ENCODE peak calls at places on chromosomes 13 and 19, in ten cellular contexts. One of them, this sample, is unnamed. For H3K4me1 and H3K9me3, the result is how much of the 10 kb centered on the place peaks cover.

GRCh38 chr19:49057636-49058234 is at the start of gene CGB7:
- DNase-seq in OCI-LY7: no peak
- DNase-seq in fibroblast of lung: peak
- DNase-seq in breast epithelium: peak
- DNase-seq in left lung: peak
- DNase-seq in CD8-positive, alpha-beta T cell: peak
- DNase-seq in heart left ventricle: peak
- DNase-seq in thoracic aorta: peak
- DNase-seq in stomach: peak
- DNase-seq in endodermal cell: peak
- DNase-seq in this sample: peak

GRCh38 chr13:95716231-95716630 is 39.3 kb downstream of the DNAJC3 start:
- DNase-seq in OCI-LY7: no peak
- DNase-seq in fibroblast of lung: no peak
- DNase-seq in breast epithelium: no peak
- DNase-seq in left lung: no peak
- DNase-seq in CD8-positive, alpha-beta T cell: no peak
- DNase-seq in heart left ventricle: no peak
- DNase-seq in thoracic aorta: no peak
- DNase-seq in stomach: no peak
- DNase-seq in endodermal cell: peak
- DNase-seq in this sample: no peak

GRCh38 chr13:73767747-73768315 is 366.4 kb downstream of the KLF12 start:
- DNase-seq in OCI-LY7: peak
- DNase-seq in fibroblast of lung: no peak
- DNase-seq in breast epithelium: no peak
- DNase-seq in left lung: no peak
- DNase-seq in CD8-positive, alpha-beta T cell: no peak
- DNase-seq in heart left ventricle: no peak
- DNase-seq in thoracic aorta: no peak
- DNase-seq in stomach: no peak
- DNase-seq in endodermal cell: peak
- DNase-seq in this sample: no peak

GRCh38 chr13:36124236-36124822 is 6.9 kb downstream of the DCLK1 start:
- DNase-seq in OCI-LY7: no peak
- DNase-seq in fibroblast of lung: peak
- DNase-seq in breast epithelium: peak
- DNase-seq in left lung: no peak
- DNase-seq in CD8-positive, alpha-beta T cell: no peak
- DNase-seq in heart left ventricle: peak
- DNase-seq in thoracic aorta: no peak
- DNase-seq in stomach: no peak
- DNase-seq in endodermal cell: no peak
- DNase-seq in this sample: no peak

GRCh38 chr19:13781547-13781946 is 7.3 kb downstream of the C19orf53 start:
- DNase-seq in OCI-LY7: no peak
- DNase-seq in fibroblast of lung: peak
- DNase-seq in breast epithelium: peak
- DNase-seq in left lung: no peak
- DNase-seq in CD8-positive, alpha-beta T cell: no peak
- DNase-seq in heart left ventricle: peak
- DNase-seq in thoracic aorta: peak
- DNase-seq in stomach: peak
- DNase-seq in endodermal cell: peak
- DNase-seq in this sample: peak

GRCh38 chr19:19217110-19217509 is 5.4 kb downstream of the NCAN start:
- DNase-seq in OCI-LY7: peak
- DNase-seq in fibroblast of lung: peak
- DNase-seq in breast epithelium: no peak
- DNase-seq in left lung: no peak
- DNase-seq in CD8-positive, alpha-beta T cell: no peak
- DNase-seq in heart left ventricle: no peak
- DNase-seq in thoracic aorta: no peak
- DNase-seq in stomach: no peak
- DNase-seq in endodermal cell: no peak
- DNase-seq in this sample: no peak

GRCh38 chr19:43560687-43561086 is 14.6 kb downstream of the XRCC1 start:
- DNase-seq in OCI-LY7: no peak
- DNase-seq in fibroblast of lung: no peak
- DNase-seq in breast epithelium: no peak
- DNase-seq in left lung: peak
- DNase-seq in CD8-positive, alpha-beta T cell: no peak
- DNase-seq in heart left ventricle: no peak
- DNase-seq in thoracic aorta: no peak
- DNase-seq in stomach: no peak
- DNase-seq in endodermal cell: peak
- DNase-seq in this sample: no peak

GRCh38 chr19:30287259-30287658 is 84.9 kb upstream of the ZNF536 start:
- DNase-seq in OCI-LY7: no peak
- DNase-seq in fibroblast of lung: no peak
- DNase-seq in breast epithelium: no peak
- DNase-seq in left lung: no peak
- DNase-seq in CD8-positive, alpha-beta T cell: no peak
- DNase-seq in heart left ventricle: no peak
- DNase-seq in thoracic aorta: no peak
- DNase-seq in stomach: no peak
- DNase-seq in endodermal cell: no peak
- DNase-seq in this sample: no peak

GRCh38 chr13:100304241-100304640 is 215.3 kb downstream of the PCCA start:
- DNase-seq in OCI-LY7: no peak
- DNase-seq in fibroblast of lung: no peak
- DNase-seq in breast epithelium: no peak
- DNase-seq in left lung: no peak
- DNase-seq in CD8-positive, alpha-beta T cell: no peak
- DNase-seq in heart left ventricle: no peak
- DNase-seq in thoracic aorta: no peak
- DNase-seq in stomach: no peak
- DNase-seq in endodermal cell: no peak
- DNase-seq in this sample: no peak

GRCh38 chr13:98542568-98543379 is 34.1 kb downstream of the STK24 start:
- DNase-seq in OCI-LY7: no peak
- DNase-seq in fibroblast of lung: no peak
- DNase-seq in breast epithelium: no peak
- DNase-seq in left lung: no peak
- DNase-seq in CD8-positive, alpha-beta T cell: no peak
- DNase-seq in heart left ventricle: no peak
- DNase-seq in thoracic aorta: no peak
- DNase-seq in stomach: no peak
- DNase-seq in endodermal cell: no peak
- DNase-seq in this sample: no peak

GRCh38 chr13:98539655-98540054 is 37.3 kb downstream of the STK24 start:
- DNase-seq in OCI-LY7: no peak
- DNase-seq in fibroblast of lung: peak
- DNase-seq in breast epithelium: no peak
- DNase-seq in left lung: no peak
- DNase-seq in CD8-positive, alpha-beta T cell: no peak
- DNase-seq in heart left ventricle: no peak
- DNase-seq in thoracic aorta: no peak
- DNase-seq in stomach: no peak
- DNase-seq in endodermal cell: peak
- DNase-seq in this sample: no peak

GRCh38 chr13:98541701-98542203 is 35.2 kb downstream of the STK24 start:
- DNase-seq in OCI-LY7: no peak
- DNase-seq in fibroblast of lung: no peak
- DNase-seq in breast epithelium: no peak
- DNase-seq in left lung: no peak
- DNase-seq in CD8-positive, alpha-beta T cell: no peak
- DNase-seq in heart left ventricle: no peak
- DNase-seq in thoracic aorta: no peak
- DNase-seq in stomach: no peak
- DNase-seq in endodermal cell: no peak
- DNase-seq in this sample: no peak

GRCh38 chr13:98540476-98540875 is 36.4 kb downstream of the STK24 start:
- DNase-seq in OCI-LY7: no peak
- DNase-seq in fibroblast of lung: peak
- DNase-seq in breast epithelium: no peak
- DNase-seq in left lung: no peak
- DNase-seq in CD8-positive, alpha-beta T cell: no peak
- DNase-seq in heart left ventricle: no peak
- DNase-seq in thoracic aorta: no peak
- DNase-seq in stomach: no peak
- DNase-seq in endodermal cell: peak
- DNase-seq in this sample: no peak

DNA sequence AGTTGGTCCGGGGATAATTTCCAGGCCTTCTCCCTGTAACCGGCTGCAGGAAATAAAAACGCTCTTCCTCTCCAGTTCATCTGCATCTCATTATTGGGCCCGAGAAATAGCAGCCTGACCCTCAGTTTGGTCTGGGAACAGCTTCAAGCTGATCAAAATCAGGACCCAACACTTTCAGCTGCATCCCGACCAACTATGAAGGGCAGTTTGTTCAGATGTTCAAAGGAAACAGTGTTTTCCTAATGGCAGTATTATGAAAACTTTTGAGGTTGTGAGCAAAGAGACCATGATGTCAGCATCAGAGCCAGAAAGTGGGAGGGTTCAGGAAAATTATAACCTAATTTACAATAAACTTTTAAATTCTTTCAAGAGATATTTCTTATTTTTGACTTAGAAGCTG is 35.7 kb downstream of the STK24 start:
- DNase-seq in OCI-LY7: no peak
- DNase-seq in fibroblast of lung: no peak
- DNase-seq in breast epithelium: no peak
- DNase-seq in left lung: no peak
- DNase-seq in CD8-positive, alpha-beta T cell: no peak
- DNase-seq in heart left ventricle: no peak
- DNase-seq in thoracic aorta: no peak
- DNase-seq in stomach: no peak
- DNase-seq in endodermal cell: peak
- DNase-seq in this sample: no peak
- H3K4me1 ChIP-seq in OCI-LY7: under half
- H3K4me1 ChIP-seq in fibroblast of lung: under half
- H3K4me1 ChIP-seq in breast epithelium: under half
- H3K4me1 ChIP-seq in left lung: under half
- H3K4me1 ChIP-seq in CD8-positive, alpha-beta T cell: half or more
- H3K4me1 ChIP-seq in heart left ventricle: half or more
- H3K4me1 ChIP-seq in thoracic aorta: half or more
- H3K4me1 ChIP-seq in stomach: half or more
- H3K4me1 ChIP-seq in endodermal cell: under half
- H3K4me1 ChIP-seq in this sample: under half

GRCh38 chr19:39435499-39436349 is at the start of gene RPS16:
- DNase-seq in OCI-LY7: peak
- DNase-seq in fibroblast of lung: peak
- DNase-seq in breast epithelium: peak
- DNase-seq in left lung: peak
- DNase-seq in CD8-positive, alpha-beta T cell: peak
- DNase-seq in heart left ventricle: peak
- DNase-seq in thoracic aorta: peak
- DNase-seq in stomach: peak
- DNase-seq in endodermal cell: peak
- DNase-seq in this sample: peak
- TF ChIP-seq CTCF in OCI-LY7: no peak
- TF ChIP-seq CTCF in fibroblast of lung: no peak
- TF ChIP-seq CTCF in breast epithelium: no peak
- TF ChIP-seq CTCF in left lung: no peak
- TF ChIP-seq CTCF in CD8-positive, alpha-beta T cell: no peak
- TF ChIP-seq CTCF in heart left ventricle: no peak
- TF ChIP-seq CTCF in thoracic aorta: no peak
- TF ChIP-seq CTCF in stomach: no peak
- TF ChIP-seq CTCF in endodermal cell: no peak
- TF ChIP-seq CTCF in this sample: peak

GRCh38 chr19:34678085-34678412 is 571 bp downstream of the ZNF302 start:
- DNase-seq in OCI-LY7: no peak
- DNase-seq in fibroblast of lung: no peak
- DNase-seq in breast epithelium: no peak
- DNase-seq in left lung: no peak
- DNase-seq in CD8-positive, alpha-beta T cell: no peak
- DNase-seq in heart left ventricle: no peak
- DNase-seq in thoracic aorta: no peak
- DNase-seq in stomach: no peak
- DNase-seq in endodermal cell: no peak
- DNase-seq in this sample: no peak

GRCh38 chr19:34678421-34678820 is 943 bp downstream of the ZNF302 start:
- DNase-seq in OCI-LY7: no peak
- DNase-seq in fibroblast of lung: no peak
- DNase-seq in breast epithelium: no peak
- DNase-seq in left lung: no peak
- DNase-seq in CD8-positive, alpha-beta T cell: no peak
- DNase-seq in heart left ventricle: no peak
- DNase-seq in thoracic aorta: no peak
- DNase-seq in stomach: no peak
- DNase-seq in endodermal cell: no peak
- DNase-seq in this sample: no peak

GRCh38 chr19:34675919-34676318 is 1.0 kb downstream of the SCGB2B2 start:
- DNase-seq in OCI-LY7: no peak
- DNase-seq in fibroblast of lung: no peak
- DNase-seq in breast epithelium: no peak
- DNase-seq in left lung: no peak
- DNase-seq in CD8-positive, alpha-beta T cell: no peak
- DNase-seq in heart left ventricle: no peak
- DNase-seq in thoracic aorta: no peak
- DNase-seq in stomach: no peak
- DNase-seq in endodermal cell: no peak
- DNase-seq in this sample: no peak

GRCh38 chr19:34676697-34677385 is at the start of gene SCGB2B2:
- DNase-seq in OCI-LY7: peak
- DNase-seq in fibroblast of lung: no peak
- DNase-seq in breast epithelium: no peak
- DNase-seq in left lung: no peak
- DNase-seq in CD8-positive, alpha-beta T cell: peak
- DNase-seq in heart left ventricle: peak
- DNase-seq in thoracic aorta: no peak
- DNase-seq in stomach: no peak
- DNase-seq in endodermal cell: no peak
- DNase-seq in this sample: no peak

GRCh38 chr19:34677386-34678084 is at the start of gene ZNF302:
- DNase-seq in OCI-LY7: peak
- DNase-seq in fibroblast of lung: peak
- DNase-seq in breast epithelium: peak
- DNase-seq in left lung: peak
- DNase-seq in CD8-positive, alpha-beta T cell: peak
- DNase-seq in heart left ventricle: peak
- DNase-seq in thoracic aorta: peak
- DNase-seq in stomach: peak
- DNase-seq in endodermal cell: peak
- DNase-seq in this sample: peak
- H3K9me3 ChIP-seq in OCI-LY7: under half
- H3K9me3 ChIP-seq in fibroblast of lung: under half
- H3K9me3 ChIP-seq in breast epithelium: under half
- H3K9me3 ChIP-seq in left lung: under half
- H3K9me3 ChIP-seq in CD8-positive, alpha-beta T cell: under half
- H3K9me3 ChIP-seq in heart left ventricle: under half
- H3K9me3 ChIP-seq in thoracic aorta: under half
- H3K9me3 ChIP-seq in stomach: under half
- H3K9me3 ChIP-seq in endodermal cell: half or more
- H3K9me3 ChIP-seq in this sample: under half

GRCh38 chr19:1357695-1358094 is 26.0 kb upstream of the NDUFS7 start:
- DNase-seq in OCI-LY7: no peak
- DNase-seq in fibroblast of lung: no peak
- DNase-seq in breast epithelium: no peak
- DNase-seq in left lung: no peak
- DNase-seq in CD8-positive, alpha-beta T cell: no peak
- DNase-seq in heart left ventricle: no peak
- DNase-seq in thoracic aorta: no peak
- DNase-seq in stomach: no peak
- DNase-seq in endodermal cell: peak
- DNase-seq in this sample: no peak
- H3K4me1 ChIP-seq in OCI-LY7: under half
- H3K4me1 ChIP-seq in fibroblast of lung: under half
- H3K4me1 ChIP-seq in breast epithelium: under half
- H3K4me1 ChIP-seq in left lung: under half
- H3K4me1 ChIP-seq in CD8-positive, alpha-beta T cell: under half
- H3K4me1 ChIP-seq in heart left ventricle: under half
- H3K4me1 ChIP-seq in thoracic aorta: half or more
- H3K4me1 ChIP-seq in stomach: under half
- H3K4me1 ChIP-seq in endodermal cell: under half
- H3K4me1 ChIP-seq in this sample: under half